ENCODE peak calls at places on chromosomes 5 and 9, in six cellular contexts. H is fibroblast of lung, T is GM23338, B is PC-3, D is right lobe of liver, Z is kidney epithelial cell. A is an unnamed sample.

GRCh38 chr9:135221951-135222631 is 134.6 kb downstream of the OLFM1 start:
- DNase-seq in H (no peak), T (peak; percentile 60), B (no peak), D (peak; percentile 12), Z (no peak), A (no peak)

GRCh38 chr9:101478906-101479305 is 43.3 kb upstream of the ALDOB start:
- DNase-seq in H (no peak), T (no peak), B (no peak), D (no peak), Z (no peak), A (no peak)

GRCh38 chr5:74576941-74577456 is 63.5 kb downstream of the ENC1 start:
- DNase-seq in H (peak; percentile 69), T (no peak), B (no peak), D (no peak), Z (peak; percentile 44), A (no peak)

GRCh38 chr5:171479776-171480125 is 60.3 kb downstream of the FGF18 start:
- DNase-seq in H (no peak), T (no peak), B (no peak), D (no peak), Z (no peak), A (no peak)

GRCh38 chr9:78491402-78491801 is 194.5 kb downstream of the PSAT1 start:
- DNase-seq in H (no peak), T (no peak), B (no peak), D (no peak), Z (no peak), A (no peak)

GRCh38 chr9:137406876-137407589 is 15.9 kb downstream of the EXD3 start:
- DNase-seq in H (peak; percentile 55), T (peak; percentile 91), B (peak; percentile 32), D (peak; percentile 78), Z (no peak), A (no peak)

GRCh38 chr5:34026089-34026761 is 16.8 kb downstream of the C1QTNF3 start:
- DNase-seq in H (no peak), T (no peak), B (no peak), D (peak; percentile 75), Z (no peak), A (no peak)

GRCh38 chr5:80300125-80300524 is 19.7 kb upstream of the SPZ1 start:
- DNase-seq in H (no peak), T (no peak), B (no peak), D (no peak), Z (no peak), A (no peak)

GRCh38 chr5:185095-186070 is 5.9 kb upstream of the LRRC14B start:
- DNase-seq in H (no peak), T (no peak), B (no peak), D (no peak), Z (no peak), A (no peak)

GRCh38 chr5:178573216-178573615 is 17.0 kb downstream of the COL23A1 start:
- DNase-seq in H (no peak), T (no peak), B (no peak), D (no peak), Z (no peak), A (no peak)

GRCh38 chr9:85600675-85601263 is 141.0 kb downstream of the AGTPBP1 start:
- DNase-seq in H (no peak), T (peak; percentile 74), B (no peak), D (no peak), Z (no peak), A (no peak)

GRCh38 chr9:129108083-129108804 is 2.3 kb downstream of the CRAT start:
- DNase-seq in H (no peak), T (no peak), B (no peak), D (no peak), Z (no peak), A (no peak)

GRCh38 chr9:129108805-129109370 is 1.7 kb downstream of the CRAT start:
- DNase-seq in H (no peak), T (no peak), B (peak; percentile 32), D (no peak), Z (no peak), A (no peak)

GRCh38 chr9:129109952-129110739 is 447 bp downstream of the CRAT start:
- DNase-seq in H (no peak), T (peak; percentile 49), B (no peak), D (no peak), Z (no peak), A (peak; percentile 79)

GRCh38 chr9:129110740-129111142 is at the start of gene CRAT:
- DNase-seq in H (peak; percentile 92), T (peak; percentile 95), B (peak; percentile 78), D (peak; percentile 100), Z (peak; percentile 63), A (peak; percentile 98)

GRCh38 chr9:129109504-129109903 is 1.1 kb downstream of the CRAT start:
- DNase-seq in H (no peak), T (peak; percentile 58), B (peak; percentile 21), D (peak; percentile 59), Z (no peak), A (no peak)
- TF ChIP-seq CTCF in H (no peak), T (no peak), B (no peak), D (no peak), Z (no peak), A (no peak)

DNA sequence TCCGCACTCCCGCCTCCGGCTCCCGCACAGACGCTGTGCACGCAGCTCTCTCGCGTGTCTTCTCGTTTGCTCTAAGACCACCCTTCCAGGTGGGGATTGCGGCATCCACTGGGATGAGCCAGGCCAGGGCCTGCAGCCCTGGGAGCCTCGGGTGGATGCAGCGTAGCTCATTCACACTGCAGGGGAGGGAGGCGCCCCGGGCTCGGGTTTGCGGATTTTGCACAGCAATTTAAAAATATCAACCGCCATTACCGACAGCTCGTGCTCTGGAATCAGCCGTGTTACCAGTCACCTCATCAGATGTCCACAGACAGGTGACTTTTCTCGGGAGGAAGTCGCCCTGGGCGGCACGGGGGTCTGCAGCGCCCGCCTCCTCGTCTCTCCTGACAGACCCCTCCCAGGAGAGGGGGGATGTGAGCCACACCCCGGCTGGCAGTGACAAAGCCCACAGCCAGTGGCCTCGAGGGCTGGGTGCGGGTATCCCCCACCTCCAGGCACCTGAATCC is 20.8 kb upstream of the SLC6A3 start:
- DNase-seq in H (no peak), T (no peak), B (no peak), D (peak; percentile 16), Z (no peak), A (no peak)
- H3K36me3 ChIP-seq in H (peaks cover 48% of the 10 kb centered on the region), T (peaks cover 41% of the 10 kb centered on the region), B (peaks cover 74% of the 10 kb centered on the region), D (peaks cover 1% of the 10 kb centered on the region), Z (peaks cover 1% of the 10 kb centered on the region), A (peaks cover 50% of the 10 kb centered on the region)

GRCh38 chr5:177457239-177458121 is 10.9 kb downstream of the PRR7 start:
- DNase-seq in H (peak; percentile 97), T (peak; percentile 100), B (peak; percentile 94), D (peak; percentile 81), Z (peak; percentile 93), A (no peak)
- TF ChIP-seq CTCF in H (peak; percentile 50), T (peak; percentile 36), B (peak; percentile 29), D (peak; percentile 51), Z (peak; percentile 43), A (peak; percentile 77)

GRCh38 chr9:128164332-128164885 is 4.3 kb downstream of the BBLN start:
- DNase-seq in H (peak; percentile 58), T (no peak), B (no peak), D (no peak), Z (peak; percentile 12), A (peak; percentile 60)
- H3K36me3 ChIP-seq in H (peaks cover 21% of the 10 kb centered on the region), T (peaks cover 3% of the 10 kb centered on the region), B (peaks cover 7% of the 10 kb centered on the region), D (no peaks in the 10 kb centered on the region), Z (peaks cover 3% of the 10 kb centered on the region), A (peaks cover 56% of the 10 kb centered on the region)

DNA sequence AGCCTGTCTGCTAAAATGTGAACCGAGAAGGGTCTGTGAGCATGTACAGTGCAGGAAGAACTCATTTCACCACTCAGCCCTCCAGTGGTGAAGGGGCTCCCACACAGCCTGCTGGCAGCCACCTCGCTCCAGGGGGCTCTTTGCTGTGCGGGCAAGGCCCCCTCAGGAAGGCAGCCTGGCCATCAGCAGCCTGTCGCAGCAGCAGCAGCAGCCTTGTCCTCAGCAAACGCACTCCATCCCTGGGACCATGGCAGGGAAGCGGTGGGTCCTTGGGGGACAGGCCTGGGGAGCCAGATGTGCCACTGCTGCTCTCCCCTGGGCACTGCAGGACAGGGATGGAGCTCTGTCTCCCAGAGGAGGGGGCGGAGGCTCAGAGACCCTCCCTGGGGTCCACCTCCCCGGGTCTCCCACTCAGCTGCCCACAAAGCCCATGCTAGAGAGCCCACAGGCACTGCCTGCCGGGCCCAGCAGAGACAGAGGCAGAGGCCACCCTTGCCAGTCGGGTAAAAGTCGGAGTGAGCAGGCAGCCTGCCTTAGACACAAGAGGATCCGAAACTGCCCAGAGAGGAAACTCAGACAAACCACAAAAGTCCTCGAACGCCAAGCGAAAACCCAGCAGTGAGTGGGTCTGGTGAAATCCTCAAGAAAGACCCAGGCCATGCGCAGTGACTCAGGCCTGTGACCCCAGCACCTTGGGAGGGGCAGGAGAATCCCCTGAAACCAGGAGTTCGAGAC is 8.0 kb downstream of the BRD3 start:
- DNase-seq in H (no peak), T (no peak), B (no peak), D (no peak), Z (no peak), A (peak; percentile 65)
- TF ChIP-seq CTCF in H (no peak), T (no peak), B (no peak), D (no peak), Z (no peak), A (no peak)

GRCh38 chr5:43533646-43534045 is 18.7 kb upstream of the C5orf34 start:
- DNase-seq in H (no peak), T (no peak), B (no peak), D (no peak), Z (no peak), A (no peak)
- H3K36me3 ChIP-seq in H (peaks cover 5% of the 10 kb centered on the region), T (peaks cover 55% of the 10 kb centered on the region), B (peaks cover 86% of the 10 kb centered on the region), D (peaks cover 14% of the 10 kb centered on the region), Z (peaks cover 3% of the 10 kb centered on the region), A (peaks cover 90% of the 10 kb centered on the region)

GRCh38 chr9:89218040-89218928 is 39.7 kb upstream of the SHC3 start:
- DNase-seq in H (peak; percentile 29), T (peak; percentile 39), B (no peak), D (no peak), Z (no peak), A (no peak)
- TF ChIP-seq CTCF in H (no peak), T (no peak), B (no peak), D (no peak), Z (no peak), A (no peak)

DNA sequence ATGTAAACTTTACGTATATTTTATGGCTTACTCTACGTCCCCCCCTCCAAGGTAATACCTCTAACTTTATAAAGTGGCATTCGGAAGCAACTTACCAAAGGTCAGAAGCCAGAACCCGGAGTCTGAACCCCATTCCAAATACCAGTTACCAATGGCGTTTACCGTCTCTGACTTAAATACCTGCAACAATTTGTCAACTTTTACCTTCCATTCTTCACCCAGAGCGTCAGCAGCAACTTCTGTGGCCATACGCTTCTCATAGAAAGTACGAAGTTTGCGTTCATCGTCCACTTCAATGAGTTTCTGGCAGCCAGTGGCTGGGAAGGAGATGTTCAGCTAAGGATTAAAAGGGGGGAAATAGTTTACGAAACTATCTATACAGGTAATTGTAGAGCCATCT is 753 bp downstream of the RPS6 start:
- DNase-seq in H (no peak), T (no peak), B (no peak), D (no peak), Z (no peak), A (no peak)
- H3K36me3 ChIP-seq in H (peaks cover 7% of the 10 kb centered on the region), T (peaks cover 46% of the 10 kb centered on the region), B (peaks cover 52% of the 10 kb centered on the region), D (peaks cover 22% of the 10 kb centered on the region), Z (peaks cover 2% of the 10 kb centered on the region), A (peaks cover 37% of the 10 kb centered on the region)

DNA sequence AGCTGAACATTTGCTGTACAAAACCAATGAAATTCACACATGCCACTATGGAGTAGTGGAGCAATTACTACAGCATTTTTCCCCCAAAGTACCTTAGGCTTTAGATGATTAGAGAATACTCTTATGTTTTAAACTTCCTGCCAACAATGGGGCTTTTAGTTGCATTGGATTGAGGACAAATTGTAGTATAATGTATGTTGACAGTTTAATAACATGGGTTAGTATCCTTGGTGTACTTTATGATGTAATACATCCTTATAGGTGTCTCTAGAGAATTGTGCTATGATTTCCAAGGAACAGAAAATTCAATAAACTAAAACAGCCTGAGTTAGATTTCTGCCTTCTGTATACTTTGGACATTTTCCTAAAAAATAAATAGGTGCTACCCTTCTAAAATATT is 422.7 kb upstream of the GRAMD2B start:
- DNase-seq in H (no peak), T (no peak), B (no peak), D (no peak), Z (no peak), A (no peak)
- TF ChIP-seq CTCF in H (no peak), T (no peak), B (no peak), D (no peak), Z (no peak), A (no peak)

A was measured in suprapubic skin.